ENCODE peak calls at places on chromosome 15, in seven cellular contexts. U is MM.1S, G is stomach, O is heart left ventricle, K is left ventricle myocardium inferior, T is pancreas, Z is uterus. F is an unnamed sample.

GRCh38 chr15:76903251-76903681 is 1.9 kb downstream of the SCAPER start:
- DNase-seq in U (peak; percentile 26), G (no peak), O (no peak), K (no peak), T (no peak), Z (no peak), F (no peak)

GRCh38 chr15:58537033-58537432 is 105.2 kb downstream of the LIPC start:
- DNase-seq in U (no peak), G (peak; percentile 18), O (no peak), K (no peak), T (no peak), Z (no peak), F (no peak)

GRCh38 chr15:81375461-81375860 is 1.4 kb upstream of the TMC3 start:
- DNase-seq in U (no peak), G (no peak), O (no peak), K (peak; percentile 49), T (no peak), Z (no peak), F (no peak)

GRCh38 chr15:97259943-97260342 is 700.6 kb upstream of the ARRDC4 start:
- DNase-seq in U (no peak), G (no peak), O (no peak), K (no peak), T (no peak), Z (no peak), F (no peak)

GRCh38 chr15:63915888-63916731 is 82.4 kb upstream of the HERC1 start:
- DNase-seq in U (no peak), G (no peak), O (no peak), K (no peak), T (no peak), Z (peak; percentile 30), F (no peak)

GRCh38 chr15:39270976-39271375 is 309.9 kb upstream of the THBS1 start:
- DNase-seq in U (no peak), G (no peak), O (no peak), K (no peak), T (no peak), Z (no peak), F (peak; percentile 82)

GRCh38 chr15:25181290-25182097 is 226.7 kb downstream of the SNRPN start:
- DNase-seq in U (no peak), G (peak; percentile 13), O (peak; percentile 42), K (peak; percentile 2), T (peak; percentile 5), Z (peak; percentile 8), F (no peak)

GRCh38 chr15:66739287-66739686 is 37.3 kb downstream of the SMAD6 start:
- DNase-seq in U (no peak), G (no peak), O (no peak), K (no peak), T (no peak), Z (no peak), F (no peak)

GRCh38 chr15:87348746-87349145 is 907.8 kb downstream of the NTRK3 start:
- DNase-seq in U (no peak), G (no peak), O (no peak), K (no peak), T (no peak), Z (no peak), F (peak; percentile 53)

GRCh38 chr15:64379216-64379960 is 1.9 kb downstream of the PCLAF start:
- DNase-seq in U (no peak), G (no peak), O (no peak), K (no peak), T (no peak), Z (no peak), F (no peak)

GRCh38 chr15:45274636-45275035 is 22.6 kb downstream of the SLC28A2 start:
- DNase-seq in U (no peak), G (no peak), O (no peak), K (no peak), T (no peak), Z (no peak), F (no peak)

GRCh38 chr15:76206325-76206976 is 104.8 kb downstream of the ETFA start:
- DNase-seq in U (no peak), G (peak; percentile 96), O (peak; percentile 87), K (peak; percentile 85), T (peak; percentile 95), Z (peak; percentile 56), F (no peak)

GRCh38 chr15:81002254-81003022 is 1.7 kb downstream of the TLNRD1 start:
- DNase-seq in U (peak; percentile 24), G (no peak), O (peak; percentile 68), K (peak; percentile 27), T (peak; percentile 56), Z (no peak), F (no peak)

GRCh38 chr15:101773496-101774100 is 29.7 kb upstream of the OR4F6 start:
- DNase-seq in U (peak; percentile 31), G (no peak), O (peak; percentile 41), K (no peak), T (no peak), Z (no peak), F (no peak)

GRCh38 chr15:63233667-63234419 is 43.6 kb upstream of the APH1B start:
- DNase-seq in U (no peak), G (no peak), O (no peak), K (no peak), T (no peak), Z (no peak), F (no peak)

GRCh38 chr15:53861792-53862191 is 102.3 kb upstream of the WDR72 start:
- DNase-seq in U (no peak), G (no peak), O (no peak), K (no peak), T (no peak), Z (no peak), F (no peak)

GRCh38 chr15:40847225-40847961 is 3.5 kb downstream of the SPINT1 start:
- DNase-seq in U (peak; percentile 70), G (peak; percentile 84), O (no peak), K (peak; percentile 38), T (peak; percentile 68), Z (no peak), F (no peak)

GRCh38 chr15:45995800-45996199 is 361.0 kb downstream of the SQOR start:
- DNase-seq in U (no peak), G (no peak), O (no peak), K (no peak), T (no peak), Z (no peak), F (no peak)

GRCh38 chr15:58167095-58167591 is 29.0 kb downstream of the AQP9 start:
- DNase-seq in U (no peak), G (no peak), O (no peak), K (no peak), T (no peak), Z (no peak), F (no peak)

GRCh38 chr15:99997112-99997651 is 263.9 kb upstream of the LYSMD4 start:
- DNase-seq in U (no peak), G (peak; percentile 22), O (no peak), K (no peak), T (no peak), Z (no peak), F (no peak)

GRCh38 chr15:39908186-39908585 is 11.9 kb downstream of the GPR176 start:
- DNase-seq in U (no peak), G (no peak), O (no peak), K (no peak), T (no peak), Z (no peak), F (no peak)

GRCh38 chr15:52094811-52095584 is 17.6 kb downstream of the BCL2L10 start:
- DNase-seq in U (no peak), G (no peak), O (no peak), K (no peak), T (no peak), Z (peak; percentile 50), F (no peak)

GRCh38 chr15:84840741-84841429 is 23.7 kb downstream of the ALPK3 start:
- DNase-seq in U (no peak), G (peak; percentile 92), O (peak; percentile 77), K (peak; percentile 79), T (peak; percentile 88), Z (peak; percentile 74), F (peak; percentile 22)

GRCh38 chr15:69548771-69549170 is 96.2 kb downstream of the RPLP1 start:
- DNase-seq in U (no peak), G (no peak), O (no peak), K (peak; percentile 32), T (no peak), Z (no peak), F (no peak)

GRCh38 chr15:40257656-40258450 is 19.0 kb downstream of the PAK6 start:
- DNase-seq in U (no peak), G (no peak), O (no peak), K (no peak), T (no peak), Z (no peak), F (peak; percentile 83)

GRCh38 chr15:50192926-50193595 is 11.1 kb downstream of the SLC27A2 start:
- DNase-seq in U (no peak), G (no peak), O (no peak), K (no peak), T (no peak), Z (no peak), F (no peak)

GRCh38 chr15:74402337-74402839 is 31.4 kb downstream of the SEMA7A start:
- DNase-seq in U (peak; percentile 5), G (no peak), O (no peak), K (no peak), T (no peak), Z (no peak), F (no peak)
- H3K4me1 ChIP-seq in U (peaks cover 54% of the 10 kb centered on the region), G (peaks cover 5% of the 10 kb centered on the region), O (no peaks in the 10 kb centered on the region), K (peaks cover 24% of the 10 kb centered on the region), T (no peaks in the 10 kb centered on the region), Z (no peaks in the 10 kb centered on the region), F (peaks cover 38% of the 10 kb centered on the region)

GRCh38 chr15:89330119-89330518 is 4.5 kb downstream of the POLG start:
- DNase-seq in U (no peak), G (no peak), O (no peak), K (no peak), T (no peak), Z (no peak), F (no peak)
- H3K36me3 ChIP-seq in U (peaks cover 46% of the 10 kb centered on the region), G (peaks cover 84% of the 10 kb centered on the region), O (no peaks in the 10 kb centered on the region), K (peaks cover 85% of the 10 kb centered on the region), T (peaks cover 39% of the 10 kb centered on the region), Z (no peaks in the 10 kb centered on the region), F (peaks cover 93% of the 10 kb centered on the region)

GRCh38 chr15:98562361-98562791 is 86.0 kb upstream of the IGF1R start:
- DNase-seq in U (no peak), G (no peak), O (no peak), K (no peak), T (no peak), Z (no peak), F (no peak)
- H3K27ac ChIP-seq in U (no peak overlapping the region), G (no peak overlapping the region), O (no peak overlapping the region), K (no peak overlapping the region), T (no peak overlapping the region), Z (no peak overlapping the region), F (no peak overlapping the region)

GRCh38 chr15:78457101-78457500 is 19.1 kb downstream of the IREB2 start:
- DNase-seq in U (no peak), G (no peak), O (no peak), K (no peak), T (no peak), Z (no peak), F (peak; percentile 57)
- H3K4me1 ChIP-seq in U (no peaks in the 10 kb centered on the region), G (peaks cover 29% of the 10 kb centered on the region), O (no peaks in the 10 kb centered on the region), K (peaks cover 82% of the 10 kb centered on the region), T (peaks cover 17% of the 10 kb centered on the region), Z (no peaks in the 10 kb centered on the region), F (peaks cover 10% of the 10 kb centered on the region)